ENCODE peak calls at places on chromosome 13, in four cellular contexts. C, O, U and H are unnamed samples.

GRCh38 chr13:40984670-40985366 is 34.3 kb downstream of the ELF1 start:
- DNase-seq in C (no peak), O (no peak), U (no peak), H (no peak)

GRCh38 chr13:43057653-43058317 is 34.4 kb downstream of the DNAJC15 start:
- DNase-seq in C (peak; percentile 24), O (no peak), U (no peak), H (no peak)

GRCh38 chr13:99909097-99909835 is 62.3 kb downstream of the ZIC5 start:
- DNase-seq in C (no peak), O (no peak), U (no peak), H (no peak)

GRCh38 chr13:46612258-46612657 is 59.3 kb downstream of the LRCH1 start:
- DNase-seq in C (no peak), O (no peak), U (no peak), H (no peak)

GRCh38 chr13:110676057-110676510 is 29.8 kb downstream of the CARS2 start:
- DNase-seq in C (no peak), O (no peak), U (peak; percentile 50), H (no peak)

GRCh38 chr13:101025519-101025918 is 350.9 kb upstream of the TMTC4 start:
- DNase-seq in C (no peak), O (no peak), U (no peak), H (no peak)

GRCh38 chr13:112574476-112575294 is 13.3 kb downstream of the TUBGCP3 start:
- DNase-seq in C (no peak), O (no peak), U (no peak), H (no peak)

GRCh38 chr13:44259045-44260042 is 114.3 kb upstream of the SERP2 start:
- DNase-seq in C (no peak), O (no peak), U (peak; percentile 74), H (no peak)

GRCh38 chr13:100528353-100528752 is 60.2 kb downstream of the GGACT start:
- DNase-seq in C (no peak), O (no peak), U (peak; percentile 14), H (no peak)

GRCh38 chr13:90713436-90714133 is 633.9 kb upstream of the MIR17HG start:
- DNase-seq in C (no peak), O (no peak), U (no peak), H (no peak)

GRCh38 chr13:104936304-104936703 is 1599.2 kb downstream of the EFNB2 start:
- DNase-seq in C (no peak), O (no peak), U (no peak), H (no peak)

GRCh38 chr13:49220035-49220855 is at the start of gene MLNR:
- DNase-seq in C (peak; percentile 41), O (no peak), U (no peak), H (peak; percentile 51)

GRCh38 chr13:28611021-28611420 is 47.9 kb upstream of the POMP start:
- DNase-seq in C (no peak), O (no peak), U (no peak), H (no peak)

GRCh38 chr13:75779393-75779792 is 143.3 kb downstream of the LMO7 start:
- DNase-seq in C (no peak), O (no peak), U (no peak), H (no peak)

GRCh38 chr13:22114630-22115311 is 443.9 kb downstream of the FGF9 start:
- DNase-seq in C (no peak), O (no peak), U (no peak), H (no peak)

GRCh38 chr13:107025991-107026390 is 458.1 kb upstream of the ARGLU1 start:
- DNase-seq in C (no peak), O (peak; percentile 65), U (peak; percentile 59), H (peak; percentile 65)

GRCh38 chr13:106569233-106570095 is 1.5 kb upstream of the ARGLU1 start:
- DNase-seq in C (no peak), O (no peak), U (no peak), H (no peak)

GRCh38 chr13:51066091-51066831 is 44.8 kb downstream of the C13orf42 start:
- DNase-seq in C (no peak), O (no peak), U (peak; percentile 80), H (peak; percentile 51)
- TF ChIP-seq CTCF in C (no peak), O (no peak), U (no peak), H (no peak)

DNA sequence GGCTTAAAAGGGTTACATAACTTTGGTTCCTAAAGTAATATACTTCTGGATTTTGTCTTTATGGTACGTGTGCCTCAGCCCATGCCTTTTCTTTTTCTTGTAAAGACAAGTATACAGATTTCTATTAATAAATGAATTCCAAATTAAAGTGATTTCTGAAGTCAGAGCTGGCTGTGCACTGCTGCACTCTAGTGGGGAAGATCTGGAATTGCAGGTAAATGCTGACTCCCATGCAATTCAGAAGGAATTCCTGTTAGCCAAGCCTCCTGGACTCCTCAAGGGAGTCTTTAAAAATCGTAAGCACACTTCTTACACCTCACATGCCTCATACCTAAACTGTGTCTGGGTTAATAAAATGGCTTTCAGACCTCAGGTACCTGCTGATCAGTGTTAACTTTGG is 118.4 kb upstream of the SLC7A1 start:
- DNase-seq in C (no peak), O (no peak), U (no peak), H (no peak)
- TF ChIP-seq CTCF in C (peak; percentile 92), O (peak; percentile 34), U (peak; percentile 35), H (peak; percentile 10)

GRCh38 chr13:85261757-85262346 is 537.4 kb downstream of the SLITRK6 start:
- DNase-seq in C (no peak), O (no peak), U (no peak), H (no peak)
- TF ChIP-seq CTCF in C (peak; percentile 59), O (no peak), U (peak; percentile 12), H (no peak)

GRCh38 chr13:70338608-70339007 is 230.4 kb upstream of the KLHL1 start:
- DNase-seq in C (no peak), O (no peak), U (no peak), H (no peak)

GRCh38 chr13:70333752-70334151 is 225.5 kb upstream of the KLHL1 start:
- DNase-seq in C (no peak), O (no peak), U (no peak), H (no peak)

GRCh38 chr13:70339738-70340137 is 231.5 kb upstream of the KLHL1 start:
- DNase-seq in C (peak; percentile 18), O (peak; percentile 19), U (peak; percentile 48), H (no peak)
- TF ChIP-seq CTCF in C (peak; percentile 54), O (peak; percentile 34), U (peak; percentile 28), H (no peak)